ENCODE peak calls at places on chromosomes 3 and 15, in four cellular contexts. G, F, J and B are unnamed samples.

GRCh38 chr3:277873-278272 is 81.3 kb downstream of the CHL1 start:
- DNase-seq in F (no peak), G (no peak), J (no peak), B (no peak)

GRCh38 chr15:69712999-69713398 is 260.4 kb downstream of the RPLP1 start:
- DNase-seq in J (no peak), F (no peak), G (no peak), B (no peak)

GRCh38 chr3:190044142-190044541 is 76.6 kb downstream of the P3H2 start:
- DNase-seq in G (no peak), F (no peak), J (no peak), B (no peak)

GRCh38 chr3:107271787-107272387 is 105.4 kb upstream of the CCDC54 start:
- DNase-seq in G (peak), J (no peak), F (no peak), B (peak)

GRCh38 chr15:51132384-51133139 is 37.9 kb upstream of the TNFAIP8L3 start:
- DNase-seq in F (peak), J (no peak), G (peak), B (no peak)

GRCh38 chr15:51706931-51707608 is 25.8 kb downstream of the SCG3 start:
- DNase-seq in G (no peak), J (no peak), F (no peak), B (no peak)

GRCh38 chr3:127304121-127304744 is 16.4 kb upstream of the PRR20G start:
- DNase-seq in F (no peak), G (no peak), J (no peak), B (no peak)

GRCh38 chr3:13006216-13006990 is 66.8 kb downstream of the IQSEC1 start:
- DNase-seq in F (no peak), G (no peak), J (no peak), B (no peak)

GRCh38 chr15:93152951-93153350 is 63.9 kb upstream of the RGMA start:
- DNase-seq in G (no peak), F (peak), J (no peak), B (no peak)

GRCh38 chr15:45762726-45763125 is 127.9 kb downstream of the SQOR start:
- DNase-seq in J (no peak), G (no peak), F (no peak), B (no peak)

GRCh38 chr3:156661158-156661557 is 13.2 kb upstream of the TIPARP start:
- DNase-seq in G (no peak), F (no peak), J (no peak), B (no peak)

GRCh38 chr3:181457190-181457589 is 254.5 kb upstream of the SOX2 start:
- DNase-seq in J (no peak), F (no peak), G (no peak), B (no peak)

GRCh38 chr15:67100808-67101581 is 35.6 kb downstream of the SMAD3 start:
- DNase-seq in F (no peak), J (no peak), G (no peak), B (no peak)

GRCh38 chr3:30864158-30864557 is 30.3 kb downstream of the GADL1 start:
- DNase-seq in J (no peak), G (no peak), F (no peak), B (no peak)

GRCh38 chr15:66251790-66252355 is 1.7 kb downstream of the MEGF11 start:
- DNase-seq in J (no peak), F (no peak), G (peak), B (no peak)

GRCh38 chr15:39144613-39145012 is 436.3 kb upstream of the THBS1 start:
- DNase-seq in F (no peak), G (no peak), J (no peak), B (no peak)

GRCh38 chr3:125022186-125022585 is 33.6 kb downstream of the HEG1 start:
- DNase-seq in F (no peak), G (peak), J (no peak), B (peak)

GRCh38 chr3:58874795-58875194 is 175.0 kb downstream of the CFAP20DC start:
- DNase-seq in J (no peak), F (no peak), G (no peak), B (no peak)

GRCh38 chr3:157064402-157064801 is 95.5 kb downstream of the CCNL1 start:
- DNase-seq in F (no peak), G (peak), J (no peak), B (no peak)

GRCh38 chr15:85704021-85704420 is 90.7 kb downstream of the KLHL25 start:
- DNase-seq in J (no peak), G (no peak), F (no peak), B (no peak)

GRCh38 chr15:49472338-49472737 is 49.3 kb downstream of the FGF7 start:
- DNase-seq in F (no peak), J (no peak), G (no peak), B (no peak)

GRCh38 chr15:52255008-52255407 is 40.6 kb downstream of the MYO5C start:
- DNase-seq in J (no peak), G (peak), F (no peak), B (no peak)

GRCh38 chr3:72031581-72031980 is 246.6 kb upstream of the PROK2 start:
- DNase-seq in F (no peak), J (no peak), G (peak), B (no peak)

GRCh38 chr3:385151-385550 is 188.6 kb downstream of the CHL1 start:
- DNase-seq in F (no peak), G (no peak), J (no peak), B (no peak)

GRCh38 chr15:40092416-40093223 is 16.1 kb downstream of the BMF start:
- DNase-seq in G (no peak), J (no peak), F (peak), B (no peak)

GRCh38 chr15:98658831-98659699 is 10.7 kb downstream of the IGF1R start:
- DNase-seq in J (peak), F (no peak), G (peak), B (peak)

GRCh38 chr3:8741581-8742355 is 8.2 kb downstream of the CAV3 start:
- DNase-seq in J (no peak), G (peak), F (peak), B (no peak)